ENCODE peak calls at places on chromosomes 4 and X, in nine cellular contexts. One of them, this sample, is unnamed.

GRCh38 chrX:156001667-156002021 is 4.1 kb downstream of the IL9R start:
- DNase-seq in uterus: no peak
- DNase-seq in suprapubic skin: no peak
- DNase-seq in fibroblast of lung: no peak
- DNase-seq in stomach: no peak
- DNase-seq in OCI-LY7: no peak
- DNase-seq in lower lobe of right lung: no peak
- DNase-seq in HepG2: no peak
- DNase-seq in ovary: no peak
- DNase-seq in this sample: no peak

GRCh38 chrX:148133099-148133725 is 152.1 kb downstream of the FMR1NB start:
- DNase-seq in uterus: no peak
- DNase-seq in suprapubic skin: no peak
- DNase-seq in fibroblast of lung: no peak
- DNase-seq in stomach: no peak
- DNase-seq in OCI-LY7: peak; percentile 64
- DNase-seq in lower lobe of right lung: no peak
- DNase-seq in HepG2: no peak
- DNase-seq in ovary: no peak
- DNase-seq in this sample: no peak

GRCh38 chr4:47071863-47072441 is 40.6 kb downstream of the GABRB1 start:
- DNase-seq in uterus: no peak
- DNase-seq in suprapubic skin: no peak
- DNase-seq in fibroblast of lung: peak; percentile 86
- DNase-seq in stomach: no peak
- DNase-seq in OCI-LY7: no peak
- DNase-seq in lower lobe of right lung: no peak
- DNase-seq in HepG2: no peak
- DNase-seq in ovary: no peak
- DNase-seq in this sample: no peak

GRCh38 chrX:140744085-140744484 is 34.5 kb downstream of the LINC00632 start:
- DNase-seq in uterus: no peak
- DNase-seq in suprapubic skin: no peak
- DNase-seq in fibroblast of lung: peak; percentile 48
- DNase-seq in stomach: no peak
- DNase-seq in OCI-LY7: no peak
- DNase-seq in lower lobe of right lung: no peak
- DNase-seq in HepG2: no peak
- DNase-seq in ovary: no peak
- DNase-seq in this sample: no peak

GRCh38 chrX:17923546-17923945 is 62.4 kb upstream of the RAI2 start:
- DNase-seq in uterus: no peak
- DNase-seq in suprapubic skin: no peak
- DNase-seq in fibroblast of lung: no peak
- DNase-seq in stomach: no peak
- DNase-seq in OCI-LY7: no peak
- DNase-seq in lower lobe of right lung: no peak
- DNase-seq in HepG2: no peak
- DNase-seq in ovary: no peak
- DNase-seq in this sample: no peak

GRCh38 chrX:11188664-11189063 is 77.5 kb downstream of the HCCS start:
- DNase-seq in uterus: no peak
- DNase-seq in suprapubic skin: no peak
- DNase-seq in fibroblast of lung: peak; percentile 43
- DNase-seq in stomach: no peak
- DNase-seq in OCI-LY7: no peak
- DNase-seq in lower lobe of right lung: no peak
- DNase-seq in HepG2: no peak
- DNase-seq in ovary: no peak
- DNase-seq in this sample: no peak

GRCh38 chrX:16664059-16664458 is 14.1 kb downstream of the S100G start:
- DNase-seq in uterus: no peak
- DNase-seq in suprapubic skin: no peak
- DNase-seq in fibroblast of lung: peak; percentile 25
- DNase-seq in stomach: no peak
- DNase-seq in OCI-LY7: no peak
- DNase-seq in lower lobe of right lung: no peak
- DNase-seq in HepG2: no peak
- DNase-seq in ovary: no peak
- DNase-seq in this sample: no peak

GRCh38 chr4:112968456-112969159 is 80.8 kb upstream of the ANK2 start:
- DNase-seq in uterus: no peak
- DNase-seq in suprapubic skin: no peak
- DNase-seq in fibroblast of lung: peak; percentile 27
- DNase-seq in stomach: no peak
- DNase-seq in OCI-LY7: no peak
- DNase-seq in lower lobe of right lung: no peak
- DNase-seq in HepG2: no peak
- DNase-seq in ovary: no peak
- DNase-seq in this sample: no peak

GRCh38 chr4:1539859-1540600 is 133.8 kb upstream of the NKX1-1 start:
- DNase-seq in uterus: no peak
- DNase-seq in suprapubic skin: no peak
- DNase-seq in fibroblast of lung: no peak
- DNase-seq in stomach: no peak
- DNase-seq in OCI-LY7: no peak
- DNase-seq in lower lobe of right lung: no peak
- DNase-seq in HepG2: no peak
- DNase-seq in ovary: no peak
- DNase-seq in this sample: peak; percentile 12

GRCh38 chr4:88866862-88867550 is 169.4 kb upstream of the NAP1L5 start:
- DNase-seq in uterus: no peak
- DNase-seq in suprapubic skin: no peak
- DNase-seq in fibroblast of lung: peak; percentile 17
- DNase-seq in stomach: no peak
- DNase-seq in OCI-LY7: peak; percentile 0
- DNase-seq in lower lobe of right lung: no peak
- DNase-seq in HepG2: no peak
- DNase-seq in ovary: no peak
- DNase-seq in this sample: no peak

GRCh38 chrX:20547649-20548051 is 280.9 kb upstream of the RPS6KA3 start:
- DNase-seq in uterus: no peak
- DNase-seq in suprapubic skin: no peak
- DNase-seq in fibroblast of lung: peak; percentile 81
- DNase-seq in stomach: no peak
- DNase-seq in OCI-LY7: no peak
- DNase-seq in lower lobe of right lung: no peak
- DNase-seq in HepG2: peak; percentile 48
- DNase-seq in ovary: no peak
- DNase-seq in this sample: no peak

GRCh38 chr4:151389316-151389715 is 19.7 kb upstream of the FHIP1A start:
- DNase-seq in uterus: no peak
- DNase-seq in suprapubic skin: no peak
- DNase-seq in fibroblast of lung: peak; percentile 20
- DNase-seq in stomach: no peak
- DNase-seq in OCI-LY7: no peak
- DNase-seq in lower lobe of right lung: no peak
- DNase-seq in HepG2: no peak
- DNase-seq in ovary: no peak
- DNase-seq in this sample: no peak

GRCh38 chrX:3638280-3638873 is 75.1 kb downstream of the PRKX start:
- DNase-seq in uterus: no peak
- DNase-seq in suprapubic skin: no peak
- DNase-seq in fibroblast of lung: peak; percentile 26
- DNase-seq in stomach: peak; percentile 53
- DNase-seq in OCI-LY7: peak; percentile 18
- DNase-seq in lower lobe of right lung: no peak
- DNase-seq in HepG2: peak; percentile 11
- DNase-seq in ovary: no peak
- DNase-seq in this sample: peak; percentile 34

GRCh38 chr4:141248029-141248428 is 27.3 kb downstream of the ZNF330 start:
- DNase-seq in uterus: no peak
- DNase-seq in suprapubic skin: no peak
- DNase-seq in fibroblast of lung: peak; percentile 48
- DNase-seq in stomach: no peak
- DNase-seq in OCI-LY7: no peak
- DNase-seq in lower lobe of right lung: peak; percentile 74
- DNase-seq in HepG2: no peak
- DNase-seq in ovary: no peak
- DNase-seq in this sample: no peak

GRCh38 chrX:109190542-109190941 is 291.3 kb downstream of the GUCY2F start:
- DNase-seq in uterus: no peak
- DNase-seq in suprapubic skin: no peak
- DNase-seq in fibroblast of lung: no peak
- DNase-seq in stomach: no peak
- DNase-seq in OCI-LY7: no peak
- DNase-seq in lower lobe of right lung: no peak
- DNase-seq in HepG2: no peak
- DNase-seq in ovary: no peak
- DNase-seq in this sample: no peak

GRCh38 chr4:87896020-87896621 is 63.4 kb downstream of the MEPE start:
- DNase-seq in uterus: no peak
- DNase-seq in suprapubic skin: no peak
- DNase-seq in fibroblast of lung: peak; percentile 93
- DNase-seq in stomach: no peak
- DNase-seq in OCI-LY7: no peak
- DNase-seq in lower lobe of right lung: peak; percentile 53
- DNase-seq in HepG2: peak; percentile 52
- DNase-seq in ovary: no peak
- DNase-seq in this sample: no peak

GRCh38 chr4:71664366-71664765 is 119.5 kb downstream of the GC start:
- DNase-seq in uterus: no peak
- DNase-seq in suprapubic skin: no peak
- DNase-seq in fibroblast of lung: no peak
- DNase-seq in stomach: no peak
- DNase-seq in OCI-LY7: no peak
- DNase-seq in lower lobe of right lung: no peak
- DNase-seq in HepG2: no peak
- DNase-seq in ovary: no peak
- DNase-seq in this sample: no peak

GRCh38 chrX:150361070-150361776 is 1.9 kb upstream of the MAMLD1 start:
- DNase-seq in uterus: no peak
- DNase-seq in suprapubic skin: no peak
- DNase-seq in fibroblast of lung: peak; percentile 24
- DNase-seq in stomach: no peak
- DNase-seq in OCI-LY7: no peak
- DNase-seq in lower lobe of right lung: peak; percentile 38
- DNase-seq in HepG2: no peak
- DNase-seq in ovary: peak; percentile 24
- DNase-seq in this sample: no peak

GRCh38 chrX:101029665-101030064 is 22.2 kb downstream of the TRMT2B start:
- DNase-seq in uterus: no peak
- DNase-seq in suprapubic skin: no peak
- DNase-seq in fibroblast of lung: no peak
- DNase-seq in stomach: no peak
- DNase-seq in OCI-LY7: no peak
- DNase-seq in lower lobe of right lung: no peak
- DNase-seq in HepG2: no peak
- DNase-seq in ovary: no peak
- DNase-seq in this sample: no peak

DNA sequence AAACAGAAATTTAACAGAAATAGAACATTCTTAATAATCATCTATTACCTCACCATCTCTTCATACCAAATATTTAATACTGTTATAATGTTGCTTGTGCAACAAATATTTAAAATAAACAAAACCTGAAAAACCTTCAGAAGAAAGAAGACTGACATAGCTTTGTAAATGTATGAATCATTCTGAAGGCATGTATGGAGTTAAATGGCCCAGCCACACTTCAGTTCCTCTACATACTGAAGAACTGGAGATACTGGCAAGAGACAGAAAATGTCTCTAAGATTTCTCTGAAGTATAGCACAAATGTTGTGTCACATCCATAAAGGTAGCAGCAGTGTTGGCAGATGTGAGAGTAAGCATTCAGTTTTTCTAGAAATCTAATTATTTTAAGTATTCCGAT is 275.3 kb upstream of the FGF13 start:
- DNase-seq in uterus: no peak
- DNase-seq in suprapubic skin: no peak
- DNase-seq in fibroblast of lung: peak; percentile 59
- DNase-seq in stomach: no peak
- DNase-seq in OCI-LY7: no peak
- DNase-seq in lower lobe of right lung: no peak
- DNase-seq in HepG2: no peak
- DNase-seq in ovary: no peak
- DNase-seq in this sample: no peak
- H3K4me1 ChIP-seq in uterus: no peaks in the 10 kb centered on the region
- H3K4me1 ChIP-seq in suprapubic skin: no peaks in the 10 kb centered on the region
- H3K4me1 ChIP-seq in fibroblast of lung: no peaks in the 10 kb centered on the region
- H3K4me1 ChIP-seq in stomach: no peaks in the 10 kb centered on the region
- H3K4me1 ChIP-seq in OCI-LY7: no peaks in the 10 kb centered on the region
- H3K4me1 ChIP-seq in lower lobe of right lung: no peaks in the 10 kb centered on the region
- H3K4me1 ChIP-seq in HepG2: no peaks in the 10 kb centered on the region
- H3K4me1 ChIP-seq in ovary: no peaks in the 10 kb centered on the region
- H3K4me1 ChIP-seq in this sample: no peaks in the 10 kb centered on the region

GRCh38 chrX:94058728-94059382 is 384.8 kb downstream of the FAM133A start:
- DNase-seq in uterus: no peak
- DNase-seq in suprapubic skin: no peak
- DNase-seq in fibroblast of lung: no peak
- DNase-seq in stomach: no peak
- DNase-seq in OCI-LY7: peak; percentile 0
- DNase-seq in lower lobe of right lung: no peak
- DNase-seq in HepG2: peak; percentile 3
- DNase-seq in ovary: no peak
- DNase-seq in this sample: no peak
- TF ChIP-seq CTCF in uterus: peak; percentile 23
- TF ChIP-seq CTCF in suprapubic skin: no peak
- TF ChIP-seq CTCF in fibroblast of lung: no peak
- TF ChIP-seq CTCF in stomach: no peak
- TF ChIP-seq CTCF in OCI-LY7: peak; percentile 56
- TF ChIP-seq CTCF in lower lobe of right lung: peak; percentile 28
- TF ChIP-seq CTCF in HepG2: peak; percentile 38
- TF ChIP-seq CTCF in ovary: no peak
- TF ChIP-seq CTCF in this sample: no peak

DNA sequence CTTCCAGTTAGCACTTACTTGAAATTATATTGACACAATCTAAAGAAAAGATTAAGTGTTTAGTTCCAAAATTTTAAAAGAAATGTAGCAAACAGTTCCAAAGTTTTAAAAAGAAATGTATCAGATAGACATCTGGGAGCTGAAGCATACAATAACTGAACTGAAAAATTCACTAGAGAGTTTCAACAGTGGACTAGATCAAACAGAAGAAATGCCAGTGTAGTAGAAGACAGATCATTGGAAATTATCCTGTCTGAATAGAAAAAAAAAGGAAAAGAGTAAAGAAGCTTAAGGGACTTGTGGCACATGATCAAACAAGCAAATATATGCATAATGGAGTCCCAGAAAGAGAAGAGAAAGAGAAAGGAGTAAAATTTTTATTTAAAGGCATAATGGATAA is 261.4 kb downstream of the LAS1L start:
- DNase-seq in uterus: no peak
- DNase-seq in suprapubic skin: no peak
- DNase-seq in fibroblast of lung: no peak
- DNase-seq in stomach: no peak
- DNase-seq in OCI-LY7: no peak
- DNase-seq in lower lobe of right lung: no peak
- DNase-seq in HepG2: no peak
- DNase-seq in ovary: no peak
- DNase-seq in this sample: no peak
- H3K9me3 ChIP-seq in uterus: no peaks in the 10 kb centered on the region
- H3K9me3 ChIP-seq in suprapubic skin: no peaks in the 10 kb centered on the region
- H3K9me3 ChIP-seq in fibroblast of lung: no peaks in the 10 kb centered on the region
- H3K9me3 ChIP-seq in stomach: peaks cover 70% of the 10 kb centered on the region
- H3K9me3 ChIP-seq in OCI-LY7: no peaks in the 10 kb centered on the region
- H3K9me3 ChIP-seq in lower lobe of right lung: no peaks in the 10 kb centered on the region
- H3K9me3 ChIP-seq in HepG2: peaks cover 21% of the 10 kb centered on the region
- H3K9me3 ChIP-seq in ovary: no peaks in the 10 kb centered on the region
- H3K9me3 ChIP-seq in this sample: no peaks in the 10 kb centered on the region

DNA sequence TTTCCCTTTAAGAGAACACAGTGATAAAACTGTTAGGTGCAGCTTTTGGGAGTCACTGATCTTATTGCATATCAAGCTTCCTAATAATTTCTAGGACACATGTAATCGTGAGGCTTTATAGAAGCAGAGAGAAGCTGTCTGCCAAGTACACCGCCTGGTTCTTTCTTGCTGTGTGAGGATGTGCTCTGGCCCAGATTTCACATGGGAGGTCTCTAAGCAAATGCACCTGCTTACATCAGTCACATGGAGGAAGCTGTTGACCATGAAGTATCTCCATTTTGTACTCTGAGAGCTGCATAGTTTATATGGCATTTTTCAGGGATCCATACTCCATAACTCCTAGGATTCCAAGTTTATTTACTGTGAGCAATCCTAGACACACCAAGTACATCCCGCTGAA is 37.1 kb downstream of the RGS12 start:
- DNase-seq in uterus: no peak
- DNase-seq in suprapubic skin: no peak
- DNase-seq in fibroblast of lung: no peak
- DNase-seq in stomach: no peak
- DNase-seq in OCI-LY7: no peak
- DNase-seq in lower lobe of right lung: no peak
- DNase-seq in HepG2: no peak
- DNase-seq in ovary: no peak
- DNase-seq in this sample: no peak
- H3K4me1 ChIP-seq in uterus: no peaks in the 10 kb centered on the region
- H3K4me1 ChIP-seq in suprapubic skin: no peaks in the 10 kb centered on the region
- H3K4me1 ChIP-seq in fibroblast of lung: no peaks in the 10 kb centered on the region
- H3K4me1 ChIP-seq in stomach: no peaks in the 10 kb centered on the region
- H3K4me1 ChIP-seq in OCI-LY7: no peaks in the 10 kb centered on the region
- H3K4me1 ChIP-seq in lower lobe of right lung: peaks cover 22% of the 10 kb centered on the region
- H3K4me1 ChIP-seq in HepG2: peaks cover 8% of the 10 kb centered on the region
- H3K4me1 ChIP-seq in ovary: peaks cover 1% of the 10 kb centered on the region
- H3K4me1 ChIP-seq in this sample: peaks cover 2% of the 10 kb centered on the region